ENCODE peak calls at places on chromosomes 16 and 17, in five cellular contexts. O, F, S, R and J are unnamed samples.
A peak's percentile ranks its signal among the peaks of the same experiment; 100 is the strongest.

GRCh38 chr17:45247429-45248131 is 14.3 kb downstream of the SPATA32 start:
- DNase-seq in O (peak; percentile 75), F (peak; percentile 38), S (peak; percentile 51), R (peak; percentile 99), J (peak; percentile 48)

GRCh38 chr16:19415461-19415860 is 2.2 kb upstream of the TMC5 start:
- DNase-seq in O (no peak), F (no peak), S (no peak), R (peak; percentile 83), J (no peak)

GRCh38 chr17:6361733-6362132 is 73.2 kb downstream of the AIPL1 start:
- DNase-seq in O (no peak), F (no peak), S (no peak), R (peak; percentile 8), J (no peak)

GRCh38 chr17:51166987-51167931 is 1.0 kb downstream of the NME2 start:
- DNase-seq in O (peak; percentile 48), F (peak; percentile 20), S (no peak), R (peak; percentile 65), J (no peak)

GRCh38 chr17:17613708-17614114 is 22.2 kb upstream of the PEMT start:
- DNase-seq in O (peak; percentile 45), F (peak; percentile 74), S (peak; percentile 46), R (peak; percentile 53), J (peak; percentile 81)

GRCh38 chr17:2885751-2886150 is 89.5 kb downstream of the RAP1GAP2 start:
- DNase-seq in O (no peak), F (no peak), S (no peak), R (no peak), J (no peak)

GRCh38 chr17:48546924-48547838 is 2.3 kb upstream of the HOXB2 start:
- DNase-seq in O (peak; percentile 75), F (peak; percentile 68), S (no peak), R (peak; percentile 61), J (no peak)

GRCh38 chr17:17723354-17724261 is 42.4 kb downstream of the RAI1 start:
- DNase-seq in O (no peak), F (peak; percentile 72), S (peak; percentile 46), R (no peak), J (no peak)

GRCh38 chr17:28760561-28760960 is 16.8 kb downstream of the TRAF4 start:
- DNase-seq in O (no peak), F (no peak), S (no peak), R (no peak), J (no peak)

GRCh38 chr17:8718001-8718563 is 26.6 kb downstream of the CCDC42 start:
- DNase-seq in O (peak; percentile 7), F (no peak), S (no peak), R (no peak), J (no peak)

GRCh38 chr17:13158511-13159240 is 140.8 kb upstream of the ELAC2 start:
- DNase-seq in O (no peak), F (peak; percentile 23), S (no peak), R (no peak), J (no peak)

GRCh38 chr16:11224096-11224893 is 31.7 kb downstream of the SOCS1 start:
- DNase-seq in O (peak; percentile 41), F (no peak), S (no peak), R (peak; percentile 51), J (no peak)

GRCh38 chr16:86573646-86574508 is 4.5 kb upstream of the FOXL1 start:
- DNase-seq in O (no peak), F (no peak), S (no peak), R (no peak), J (no peak)

GRCh38 chr17:57033296-57033695 is 51.8 kb upstream of the AKAP1 start:
- DNase-seq in O (no peak), F (no peak), S (no peak), R (peak; percentile 57), J (no peak)

GRCh38 chr16:75820672-75821071 is 94.4 kb upstream of the CPHXL start:
- DNase-seq in O (no peak), F (no peak), S (no peak), R (no peak), J (no peak)

GRCh38 chr16:56825821-56826220 is 39.2 kb upstream of the SLC12A3 start:
- DNase-seq in O (no peak), F (peak; percentile 56), S (no peak), R (no peak), J (no peak)

GRCh38 chr16:21277927-21278706 is at the start of gene CRYM:
- DNase-seq in O (peak; percentile 41), F (no peak), S (no peak), R (peak; percentile 83), J (no peak)

GRCh38 chr16:84520778-84521770 is 16.6 kb upstream of the MEAK7 start:
- DNase-seq in O (no peak), F (no peak), S (no peak), R (no peak), J (no peak)

GRCh38 chr17:65131244-65131643 is 5.9 kb upstream of the RGS9 start:
- DNase-seq in O (no peak), F (no peak), S (no peak), R (no peak), J (no peak)

GRCh38 chr17:74567397-74567796 is at the start of gene CD300H:
- DNase-seq in O (no peak), F (no peak), S (no peak), R (no peak), J (no peak)

GRCh38 chr16:57045694-57046381 is 46.5 kb upstream of the CPNE2 start:
- DNase-seq in O (peak; percentile 64), F (peak; percentile 62), S (peak; percentile 26), R (peak; percentile 63), J (no peak)

GRCh38 chr17:1474402-1475189 is 17.9 kb downstream of the MYO1C start:
- DNase-seq in O (no peak), F (no peak), S (no peak), R (no peak), J (no peak)

GRCh38 chr17:28071179-28071578 is 28.7 kb downstream of the NLK start:
- DNase-seq in O (no peak), F (no peak), S (no peak), R (no peak), J (no peak)

GRCh38 chr17:12673788-12674187 is 8.1 kb downstream of the MYOCD start:
- DNase-seq in O (no peak), F (peak; percentile 18), S (no peak), R (no peak), J (no peak)

GRCh38 chr16:57788252-57788841 is 13.9 kb downstream of the KIFC3 start:
- DNase-seq in O (no peak), F (no peak), S (no peak), R (no peak), J (no peak)

GRCh38 chr17:19274893-19275292 is 37.7 kb downstream of the EPN2 start:
- DNase-seq in O (no peak), F (no peak), S (no peak), R (no peak), J (no peak)

GRCh38 chr16:63850979-63851378 is 1270.9 kb downstream of the CDH11 start:
- DNase-seq in O (no peak), F (no peak), S (no peak), R (no peak), J (no peak)

GRCh38 chr17:18182978-18183333 is 672 bp upstream of the ALKBH5 start:
- DNase-seq in O (peak; percentile 89), F (peak; percentile 89), S (peak; percentile 34), R (peak; percentile 87), J (no peak)

GRCh38 chr16:4663756-4664465 is 29.5 kb upstream of the NUDT16L1 start:
- DNase-seq in O (no peak), F (no peak), S (no peak), R (peak; percentile 60), J (no peak)

GRCh38 chr16:65876200-65876498 is 490.3 kb upstream of the CDH5 start:
- DNase-seq in O (no peak), F (peak; percentile 56), S (no peak), R (no peak), J (no peak)

GRCh38 chr17:3512512-3513171 is 36.8 kb downstream of the ASPA start:
- DNase-seq in O (peak; percentile 81), F (peak; percentile 92), S (no peak), R (peak; percentile 38), J (no peak)

GRCh38 chr16:89720859-89721643 is at the start of the genes VPS9D1 and ZNF276:
- DNase-seq in O (peak; percentile 76), F (peak; percentile 77), S (no peak), R (peak; percentile 90), J (peak; percentile 26)

GRCh38 chr17:43349142-43349541 is 49.7 kb upstream of the ARL4D start:
- DNase-seq in O (no peak), F (no peak), S (no peak), R (no peak), J (no peak)
- TF ChIP-seq CTCF in O (no peak), F (no peak), S (no peak), R (no peak), J (peak; percentile 18)

DNA sequence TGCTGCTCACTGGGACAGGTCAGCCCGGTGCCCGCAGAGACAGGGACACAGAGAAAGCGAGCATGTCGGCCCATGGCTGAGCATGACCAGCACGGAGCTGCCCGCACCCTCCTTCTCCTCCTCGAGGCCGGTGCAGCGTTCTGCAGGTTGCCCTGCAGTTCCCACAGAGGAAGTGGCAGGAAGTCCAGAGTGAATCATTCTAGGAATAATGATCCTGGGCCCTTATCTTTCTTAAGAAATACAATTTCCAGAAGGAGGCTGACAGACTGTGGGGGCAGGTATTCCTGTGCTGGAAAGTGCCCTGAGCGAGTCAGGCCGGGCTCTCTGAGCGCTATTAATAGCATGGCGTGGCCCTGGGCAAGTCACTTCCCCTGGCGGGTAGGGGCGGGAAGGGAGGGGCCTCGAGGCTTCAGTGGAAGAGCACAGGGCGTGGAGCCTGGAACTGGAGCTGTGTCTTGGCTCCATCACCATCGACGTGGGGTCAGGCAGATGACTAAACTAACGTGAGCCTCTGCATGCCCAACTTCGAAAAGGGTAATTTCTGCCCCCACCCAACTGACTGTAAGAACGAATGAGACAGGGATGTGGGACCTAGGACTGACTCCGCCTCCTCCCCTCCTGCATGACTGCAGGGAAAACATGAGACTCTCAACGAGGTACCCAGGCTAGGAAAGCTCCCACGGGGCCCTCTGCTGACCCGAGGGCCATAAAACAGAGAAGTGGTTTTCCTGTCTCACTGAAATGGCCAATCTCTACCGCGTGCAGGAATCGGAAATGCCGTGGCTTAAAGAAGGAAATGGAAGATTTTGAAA is 9.8 kb downstream of the TMEM204 start:
- DNase-seq in O (peak; percentile 73), F (peak; percentile 61), S (no peak), R (peak; percentile 40), J (peak; percentile 61)
- H3K4me3 ChIP-seq in O (no peak overlapping the region), F (no peak overlapping the region), S (no peak overlapping the region), R (peak overlapping the region; percentile 3), J (no peak overlapping the region)

DNA sequence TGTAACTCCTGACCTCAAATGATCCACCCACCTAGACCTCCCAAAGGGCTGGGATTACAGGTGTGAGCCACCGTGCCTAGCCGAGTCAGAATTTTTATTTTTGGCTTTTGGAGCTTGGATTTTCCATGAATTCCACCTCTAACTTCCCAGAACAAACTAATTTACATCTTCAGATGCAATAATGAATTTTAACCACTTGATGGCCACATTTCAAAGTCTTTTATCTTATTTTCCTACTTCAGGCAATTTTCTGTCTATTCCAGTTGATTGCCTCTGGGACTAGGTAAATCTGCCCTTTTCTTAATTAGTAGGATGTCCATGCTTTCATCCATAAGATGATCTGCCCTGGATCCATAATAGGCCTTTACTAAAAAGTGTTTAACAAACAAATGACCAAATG is 156.4 kb upstream of the ANKFN1 start:
- DNase-seq in O (no peak), F (no peak), S (no peak), R (no peak), J (no peak)
- TF ChIP-seq CTCF in O (no peak), F (no peak), S (no peak), R (no peak), J (no peak)

DNA sequence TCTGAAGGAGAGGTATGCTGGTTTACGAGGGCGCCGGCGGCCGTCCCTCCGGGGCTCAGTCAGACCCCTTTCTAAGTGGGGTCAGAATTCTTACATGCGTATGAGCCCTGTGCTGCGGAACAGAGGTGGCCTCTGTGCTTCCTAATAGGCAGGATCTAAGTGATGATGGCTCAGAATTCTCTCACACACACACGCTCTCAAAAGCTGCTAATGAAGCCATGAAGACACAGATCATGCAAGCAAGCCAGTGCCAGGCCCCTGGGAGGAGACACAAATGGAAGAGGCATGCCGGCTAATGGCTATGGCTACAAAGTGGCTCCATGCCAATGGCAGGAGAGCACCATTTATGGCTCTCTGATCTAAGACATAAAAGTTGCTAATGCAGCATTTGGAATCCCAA is 24.7 kb downstream of the NPLOC4 start:
- DNase-seq in O (no peak), F (no peak), S (no peak), R (no peak), J (no peak)
- H3K4me3 ChIP-seq in O (no peak overlapping the region), F (no peak overlapping the region), S (no peak overlapping the region), R (no peak overlapping the region), J (no peak overlapping the region)